ENCODE peak calls at places on chromosomes 1 and 21, in seven cellular contexts. One of them, this sample, is unnamed.

GRCh38 chr1:218658294-218658693 is 313.2 kb downstream of the TGFB2 start:
- DNase-seq in H9: no peak
- DNase-seq in IMR-90: peak; percentile 61
- DNase-seq in neuronal stem cell: no peak
- DNase-seq in H1: no peak
- DNase-seq in mesendoderm: no peak
- DNase-seq in trophoblast cell: no peak
- DNase-seq in this sample: no peak

GRCh38 chr1:112444269-112444668 is 48.3 kb downstream of the CTTNBP2NL start:
- DNase-seq in H9: no peak
- DNase-seq in H1: no peak
- DNase-seq in trophoblast cell: no peak
- DNase-seq in neuronal stem cell: no peak
- DNase-seq in IMR-90: peak; percentile 77
- DNase-seq in mesendoderm: no peak
- DNase-seq in this sample: no peak

GRCh38 chr1:47537268-47537667 is 99.4 kb downstream of the FOXD2 start:
- DNase-seq in H9: no peak
- DNase-seq in neuronal stem cell: no peak
- DNase-seq in H1: no peak
- DNase-seq in mesendoderm: no peak
- DNase-seq in trophoblast cell: no peak
- DNase-seq in IMR-90: no peak
- DNase-seq in this sample: no peak

GRCh38 chr1:97832490-97832889 is 88.3 kb downstream of the DPYD start:
- DNase-seq in H1: no peak
- DNase-seq in IMR-90: no peak
- DNase-seq in H9: no peak
- DNase-seq in mesendoderm: no peak
- DNase-seq in trophoblast cell: no peak
- DNase-seq in neuronal stem cell: no peak
- DNase-seq in this sample: no peak

GRCh38 chr1:116332461-116332860 is 40.6 kb upstream of the ATP1A1 start:
- DNase-seq in H1: no peak
- DNase-seq in mesendoderm: no peak
- DNase-seq in trophoblast cell: no peak
- DNase-seq in IMR-90: no peak
- DNase-seq in neuronal stem cell: no peak
- DNase-seq in H9: no peak
- DNase-seq in this sample: no peak

GRCh38 chr1:101150676-101151075 is 86.1 kb upstream of the S1PR1 start:
- DNase-seq in trophoblast cell: peak; percentile 93
- DNase-seq in mesendoderm: peak; percentile 68
- DNase-seq in H1: no peak
- DNase-seq in IMR-90: peak; percentile 41
- DNase-seq in neuronal stem cell: no peak
- DNase-seq in H9: no peak
- DNase-seq in this sample: no peak

GRCh38 chr1:6011161-6011945 is 19.1 kb upstream of the NPHP4 start:
- DNase-seq in trophoblast cell: no peak
- DNase-seq in neuronal stem cell: no peak
- DNase-seq in IMR-90: no peak
- DNase-seq in H9: no peak
- DNase-seq in mesendoderm: no peak
- DNase-seq in H1: no peak
- DNase-seq in this sample: no peak

GRCh38 chr1:97906567-97907228 is 14.1 kb downstream of the DPYD start:
- DNase-seq in neuronal stem cell: no peak
- DNase-seq in mesendoderm: peak; percentile 65
- DNase-seq in trophoblast cell: peak; percentile 22
- DNase-seq in H9: no peak
- DNase-seq in H1: no peak
- DNase-seq in IMR-90: peak; percentile 90
- DNase-seq in this sample: peak; percentile 56

GRCh38 chr1:174072546-174072945 is 50.4 kb upstream of the RC3H1 start:
- DNase-seq in H1: no peak
- DNase-seq in IMR-90: no peak
- DNase-seq in mesendoderm: no peak
- DNase-seq in H9: no peak
- DNase-seq in trophoblast cell: no peak
- DNase-seq in neuronal stem cell: no peak
- DNase-seq in this sample: peak; percentile 28

GRCh38 chr1:98661544-98662353 is at the start of gene SNX7:
- DNase-seq in trophoblast cell: peak; percentile 87
- DNase-seq in H9: peak; percentile 79
- DNase-seq in mesendoderm: peak; percentile 86
- DNase-seq in neuronal stem cell: peak; percentile 74
- DNase-seq in H1: peak; percentile 13
- DNase-seq in IMR-90: peak; percentile 69
- DNase-seq in this sample: peak; percentile 80

GRCh38 chr1:162373541-162374375 is 2.9 kb downstream of the SPATA46 start:
- DNase-seq in neuronal stem cell: no peak
- DNase-seq in trophoblast cell: peak; percentile 94
- DNase-seq in IMR-90: peak; percentile 16
- DNase-seq in H9: no peak
- DNase-seq in H1: no peak
- DNase-seq in mesendoderm: no peak
- DNase-seq in this sample: peak; percentile 71

GRCh38 chr1:156376146-156376545 is 7.1 kb downstream of the RHBG start:
- DNase-seq in H9: no peak
- DNase-seq in H1: no peak
- DNase-seq in neuronal stem cell: no peak
- DNase-seq in mesendoderm: peak; percentile 79
- DNase-seq in IMR-90: peak; percentile 32
- DNase-seq in trophoblast cell: peak; percentile 65
- DNase-seq in this sample: no peak

GRCh38 chr21:22941779-22942178 is 1943.6 kb downstream of the NCAM2 start:
- DNase-seq in mesendoderm: no peak
- DNase-seq in H1: no peak
- DNase-seq in trophoblast cell: no peak
- DNase-seq in IMR-90: no peak
- DNase-seq in H9: no peak
- DNase-seq in neuronal stem cell: no peak
- DNase-seq in this sample: no peak

GRCh38 chr1:92329356-92330129 is 30.7 kb downstream of the RPAP2 start:
- DNase-seq in H9: no peak
- DNase-seq in H1: no peak
- DNase-seq in neuronal stem cell: no peak
- DNase-seq in trophoblast cell: peak; percentile 82
- DNase-seq in IMR-90: peak; percentile 67
- DNase-seq in mesendoderm: peak; percentile 25
- DNase-seq in this sample: peak; percentile 63

GRCh38 chr1:78303620-78304019 is 187.2 kb upstream of the PTGFR start:
- DNase-seq in H9: no peak
- DNase-seq in trophoblast cell: peak; percentile 83
- DNase-seq in IMR-90: peak; percentile 95
- DNase-seq in H1: no peak
- DNase-seq in mesendoderm: no peak
- DNase-seq in neuronal stem cell: no peak
- DNase-seq in this sample: peak; percentile 66

DNA sequence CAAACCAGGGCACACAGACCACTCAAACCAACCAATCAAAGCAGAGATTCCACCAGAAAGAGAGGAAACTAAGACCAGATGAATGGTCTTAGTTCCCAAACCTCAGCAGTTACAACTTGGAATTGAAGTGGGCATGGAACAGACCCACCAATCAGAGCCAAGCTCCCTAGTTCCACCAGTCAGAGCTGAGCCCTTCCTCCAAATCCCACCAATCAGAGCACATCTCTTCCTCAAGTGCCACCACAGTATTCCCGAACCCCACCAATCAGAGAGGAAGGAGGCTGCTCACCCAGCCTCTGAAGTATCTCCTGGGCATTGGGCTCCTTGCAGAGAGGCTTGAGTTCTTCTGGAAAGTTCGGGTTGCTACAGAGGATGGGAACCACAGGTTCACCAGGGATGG is 1.4 kb downstream of the GUCA2A start:
- DNase-seq in mesendoderm: no peak
- DNase-seq in IMR-90: no peak
- DNase-seq in H1: no peak
- DNase-seq in H9: no peak
- DNase-seq in trophoblast cell: no peak
- DNase-seq in neuronal stem cell: no peak
- DNase-seq in this sample: no peak
- H3K23ac ChIP-seq in mesendoderm: no peak overlapping the region
- H3K23ac ChIP-seq in IMR-90: no peak overlapping the region
- H3K23ac ChIP-seq in H1: no peak overlapping the region
- H3K23ac ChIP-seq in H9: no peak overlapping the region
- H3K23ac ChIP-seq in trophoblast cell: no peak overlapping the region
- H3K23ac ChIP-seq in neuronal stem cell: no peak overlapping the region
- H3K23ac ChIP-seq in this sample: no peak overlapping the region

DNA sequence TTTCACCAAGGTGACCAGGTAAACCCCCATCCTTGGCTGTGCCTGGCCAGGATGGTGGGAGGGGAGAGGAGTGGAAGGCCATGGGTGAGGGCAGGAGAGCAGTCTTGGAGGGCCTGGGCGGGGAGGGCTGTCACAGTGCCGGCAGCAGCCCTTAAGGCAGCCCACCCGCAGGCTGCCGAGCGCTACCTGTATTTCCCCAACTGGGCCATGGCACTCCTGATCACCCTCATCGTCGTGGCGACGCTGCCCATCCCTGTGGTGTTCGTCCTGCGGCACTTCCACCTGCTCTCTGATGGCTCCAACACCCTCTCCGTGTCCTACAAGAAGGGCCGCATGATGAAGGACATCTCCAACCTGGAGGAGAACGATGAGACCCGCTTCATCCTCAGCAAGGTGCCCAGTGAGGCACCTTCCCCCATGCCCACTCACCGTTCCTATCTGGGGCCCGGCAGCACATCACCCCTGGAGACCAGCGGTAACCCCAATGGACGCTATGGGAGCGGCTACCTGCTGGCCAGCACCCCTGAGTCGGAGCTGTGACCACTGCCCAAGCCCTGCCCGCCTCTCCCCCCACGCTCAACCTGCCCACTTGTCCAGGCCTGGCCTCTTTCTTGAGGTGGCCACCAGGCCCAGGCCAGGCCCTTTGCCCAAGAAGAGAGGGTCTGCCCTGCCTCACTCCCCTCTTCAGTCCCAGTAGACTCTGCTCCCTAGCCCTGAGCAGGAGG is 12.0 kb upstream of the KCNC4 start:
- DNase-seq in neuronal stem cell: no peak
- DNase-seq in IMR-90: no peak
- DNase-seq in trophoblast cell: no peak
- DNase-seq in mesendoderm: no peak
- DNase-seq in H1: no peak
- DNase-seq in H9: no peak
- DNase-seq in this sample: no peak
- H3K23ac ChIP-seq in neuronal stem cell: no peak overlapping the region
- H3K23ac ChIP-seq in IMR-90: no peak overlapping the region
- H3K23ac ChIP-seq in trophoblast cell: no peak overlapping the region
- H3K23ac ChIP-seq in mesendoderm: no peak overlapping the region
- H3K23ac ChIP-seq in H1: no peak overlapping the region
- H3K23ac ChIP-seq in H9: no peak overlapping the region
- H3K23ac ChIP-seq in this sample: no peak overlapping the region

GRCh38 chr1:226546926-226547325 is 1.6 kb upstream of the STUM start:
- DNase-seq in IMR-90: no peak
- DNase-seq in mesendoderm: no peak
- DNase-seq in H9: no peak
- DNase-seq in H1: no peak
- DNase-seq in trophoblast cell: no peak
- DNase-seq in neuronal stem cell: no peak
- DNase-seq in this sample: no peak

GRCh38 chr1:226541631-226542622 is 6.6 kb upstream of the STUM start:
- DNase-seq in H9: no peak
- DNase-seq in neuronal stem cell: no peak
- DNase-seq in trophoblast cell: no peak
- DNase-seq in H1: no peak
- DNase-seq in IMR-90: no peak
- DNase-seq in mesendoderm: no peak
- DNase-seq in this sample: no peak

GRCh38 chr1:226541231-226541630 is 7.3 kb upstream of the STUM start:
- DNase-seq in IMR-90: no peak
- DNase-seq in neuronal stem cell: no peak
- DNase-seq in H9: no peak
- DNase-seq in mesendoderm: no peak
- DNase-seq in trophoblast cell: no peak
- DNase-seq in H1: no peak
- DNase-seq in this sample: no peak

GRCh38 chr1:226545806-226546596 is 2.6 kb upstream of the STUM start:
- DNase-seq in H1: no peak
- DNase-seq in mesendoderm: no peak
- DNase-seq in IMR-90: no peak
- DNase-seq in H9: no peak
- DNase-seq in neuronal stem cell: no peak
- DNase-seq in trophoblast cell: no peak
- DNase-seq in this sample: peak; percentile 38

DNA sequence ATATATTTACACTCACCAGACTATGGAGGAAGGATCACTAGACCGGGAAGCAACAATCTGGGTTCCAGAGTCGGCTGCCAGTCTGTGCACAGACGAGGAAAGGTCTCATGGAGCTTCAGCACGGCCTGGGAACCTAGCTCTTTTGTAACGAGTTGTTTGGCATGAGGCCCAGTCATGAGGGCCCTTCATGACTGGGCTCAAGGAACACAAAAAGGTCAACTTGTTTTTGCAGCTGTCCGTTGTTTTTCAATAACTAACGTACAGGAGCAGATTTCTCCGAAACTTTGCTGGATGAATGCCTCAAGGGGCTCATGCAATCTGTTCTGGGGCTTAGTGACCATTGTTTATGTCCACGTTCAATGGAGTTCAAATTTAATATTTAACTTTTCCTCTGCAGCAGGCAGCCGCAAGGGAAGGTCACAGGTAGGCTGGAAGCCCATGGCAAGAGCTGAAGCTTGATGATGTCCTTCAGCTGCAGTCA is 5.9 kb upstream of the STUM start:
- DNase-seq in H1: no peak
- DNase-seq in mesendoderm: no peak
- DNase-seq in IMR-90: no peak
- DNase-seq in H9: no peak
- DNase-seq in neuronal stem cell: no peak
- DNase-seq in trophoblast cell: no peak
- DNase-seq in this sample: no peak
- H3K23ac ChIP-seq in H1: no peak overlapping the region
- H3K23ac ChIP-seq in mesendoderm: no peak overlapping the region
- H3K23ac ChIP-seq in IMR-90: no peak overlapping the region
- H3K23ac ChIP-seq in H9: no peak overlapping the region
- H3K23ac ChIP-seq in neuronal stem cell: no peak overlapping the region
- H3K23ac ChIP-seq in trophoblast cell: no peak overlapping the region
- H3K23ac ChIP-seq in this sample: no peak overlapping the region

GRCh38 chr1:232942413-232943294 is 7.8 kb upstream of the NTPCR start:
- DNase-seq in IMR-90: no peak
- DNase-seq in H9: no peak
- DNase-seq in trophoblast cell: no peak
- DNase-seq in H1: no peak
- DNase-seq in neuronal stem cell: no peak
- DNase-seq in mesendoderm: no peak
- DNase-seq in this sample: no peak
- H3K23ac ChIP-seq in IMR-90: no peak overlapping the region
- H3K23ac ChIP-seq in H9: no peak overlapping the region
- H3K23ac ChIP-seq in trophoblast cell: no peak overlapping the region
- H3K23ac ChIP-seq in H1: no peak overlapping the region
- H3K23ac ChIP-seq in neuronal stem cell: no peak overlapping the region
- H3K23ac ChIP-seq in mesendoderm: no peak overlapping the region
- H3K23ac ChIP-seq in this sample: no peak overlapping the region